ENCODE peak calls at places on chromosome 1, in seven cellular contexts. P, A, I, S, J, Z and W are unnamed samples.

GRCh38 chr1:201769966-201770365 is 59.0 kb upstream of the IPO9 start:
- DNase-seq in P (no peak), A (peak; percentile 65), I (no peak), S (no peak), J (peak; percentile 68), Z (no peak), W (no peak)

GRCh38 chr1:61687901-61688300 is 37.0 kb downstream of the TM2D1 start:
- DNase-seq in P (no peak), A (no peak), I (no peak), S (no peak), J (no peak), Z (no peak), W (no peak)

GRCh38 chr1:231517076-231517475 is 11.4 kb upstream of the TSNAX start:
- DNase-seq in P (no peak), A (no peak), I (no peak), S (no peak), J (no peak), Z (no peak), W (no peak)

GRCh38 chr1:88462481-88463261 is 221.4 kb upstream of the PKN2 start:
- DNase-seq in P (no peak), A (no peak), I (peak; percentile 80), S (no peak), J (no peak), Z (peak; percentile 87), W (no peak)

GRCh38 chr1:52636701-52637695 is 4.0 kb downstream of the SHISAL2A start:
- DNase-seq in P (peak; percentile 57), A (no peak), I (no peak), S (peak; percentile 46), J (peak; percentile 27), Z (peak; percentile 14), W (peak; percentile 89)

GRCh38 chr1:162197041-162197511 is 127.6 kb downstream of the NOS1AP start:
- DNase-seq in P (no peak), A (no peak), I (no peak), S (no peak), J (no peak), Z (no peak), W (no peak)

GRCh38 chr1:157356611-157357010 is 195.7 kb downstream of the FCRL5 start:
- DNase-seq in P (no peak), A (no peak), I (no peak), S (no peak), J (no peak), Z (no peak), W (no peak)

GRCh38 chr1:59897165-59897564 is 29.4 kb downstream of the CYP2J2 start:
- DNase-seq in P (no peak), A (no peak), I (no peak), S (no peak), J (no peak), Z (no peak), W (no peak)

GRCh38 chr1:237133921-237134320 is 91.9 kb downstream of the RYR2 start:
- DNase-seq in P (no peak), A (no peak), I (no peak), S (no peak), J (peak; percentile 39), Z (no peak), W (no peak)

GRCh38 chr1:153422450-153423068 is 6.2 kb downstream of the S100A7A start:
- DNase-seq in P (peak; percentile 16), A (peak; percentile 55), I (peak; percentile 82), S (peak; percentile 61), J (peak; percentile 84), Z (peak; percentile 85), W (peak; percentile 83)

GRCh38 chr1:197970771-197971170 is 53.6 kb downstream of the LHX9 start:
- DNase-seq in P (no peak), A (no peak), I (no peak), S (no peak), J (no peak), Z (no peak), W (no peak)